ENCODE peak calls at places on chromosomes 13 and 19, in nine cellular contexts. One of them, this sample, is unnamed.

GRCh38 chr13:48954086-48954485 is 21.6 kb upstream of the FNDC3A start:
- DNase-seq in K562: no peak
- DNase-seq in HS-5: no peak
- DNase-seq in WTC11: no peak
- DNase-seq in CMK: no peak
- DNase-seq in HTR-8/SVneo: peak
- DNase-seq in stimulated activated naive CD8-positive, alpha-beta T cell treated with anti-CD3 and anti-CD28 coated beads, Interleukin-15, amount 100 ng/mL, for 72 hours: no peak
- DNase-seq in GM03348: no peak
- DNase-seq in T-helper 1 cell: no peak
- DNase-seq in this sample: no peak

GRCh38 chr13:113631341-113632095 is 26.5 kb downstream of the ATP4B start:
- DNase-seq in K562: no peak
- DNase-seq in HS-5: no peak
- DNase-seq in WTC11: no peak
- DNase-seq in CMK: no peak
- DNase-seq in HTR-8/SVneo: no peak
- DNase-seq in stimulated activated naive CD8-positive, alpha-beta T cell treated with anti-CD3 and anti-CD28 coated beads, Interleukin-15, amount 100 ng/mL, for 72 hours: no peak
- DNase-seq in GM03348: no peak
- DNase-seq in T-helper 1 cell: no peak
- DNase-seq in this sample: no peak

GRCh38 chr13:98411617-98412310 is 165.1 kb downstream of the STK24 start:
- DNase-seq in K562: no peak
- DNase-seq in HS-5: no peak
- DNase-seq in WTC11: no peak
- DNase-seq in CMK: no peak
- DNase-seq in HTR-8/SVneo: no peak
- DNase-seq in stimulated activated naive CD8-positive, alpha-beta T cell treated with anti-CD3 and anti-CD28 coated beads, Interleukin-15, amount 100 ng/mL, for 72 hours: no peak
- DNase-seq in GM03348: peak
- DNase-seq in T-helper 1 cell: no peak
- DNase-seq in this sample: no peak

GRCh38 chr19:15479391-15480345 is at the start of gene PGLYRP2:
- DNase-seq in K562: no peak
- DNase-seq in HS-5: no peak
- DNase-seq in WTC11: peak
- DNase-seq in CMK: no peak
- DNase-seq in HTR-8/SVneo: no peak
- DNase-seq in stimulated activated naive CD8-positive, alpha-beta T cell treated with anti-CD3 and anti-CD28 coated beads, Interleukin-15, amount 100 ng/mL, for 72 hours: no peak
- DNase-seq in GM03348: no peak
- DNase-seq in T-helper 1 cell: no peak
- DNase-seq in this sample: no peak

GRCh38 chr13:72839831-72840426 is 58.0 kb downstream of the PIBF1 start:
- DNase-seq in K562: peak
- DNase-seq in HS-5: no peak
- DNase-seq in WTC11: peak
- DNase-seq in CMK: peak
- DNase-seq in HTR-8/SVneo: peak
- DNase-seq in stimulated activated naive CD8-positive, alpha-beta T cell treated with anti-CD3 and anti-CD28 coated beads, Interleukin-15, amount 100 ng/mL, for 72 hours: peak
- DNase-seq in GM03348: peak
- DNase-seq in T-helper 1 cell: peak
- DNase-seq in this sample: no peak

GRCh38 chr13:71801781-71802180 is 65.2 kb downstream of the DACH1 start:
- DNase-seq in K562: no peak
- DNase-seq in HS-5: no peak
- DNase-seq in WTC11: no peak
- DNase-seq in CMK: no peak
- DNase-seq in HTR-8/SVneo: no peak
- DNase-seq in stimulated activated naive CD8-positive, alpha-beta T cell treated with anti-CD3 and anti-CD28 coated beads, Interleukin-15, amount 100 ng/mL, for 72 hours: no peak
- DNase-seq in GM03348: no peak
- DNase-seq in T-helper 1 cell: no peak
- DNase-seq in this sample: no peak

GRCh38 chr19:35669974-35670373 is 3.7 kb downstream of the UPK1A start:
- DNase-seq in K562: no peak
- DNase-seq in HS-5: no peak
- DNase-seq in WTC11: no peak
- DNase-seq in CMK: no peak
- DNase-seq in HTR-8/SVneo: no peak
- DNase-seq in stimulated activated naive CD8-positive, alpha-beta T cell treated with anti-CD3 and anti-CD28 coated beads, Interleukin-15, amount 100 ng/mL, for 72 hours: no peak
- DNase-seq in GM03348: no peak
- DNase-seq in T-helper 1 cell: no peak
- DNase-seq in this sample: no peak

GRCh38 chr19:11574689-11575088 is 2.8 kb downstream of the ACP5 start:
- DNase-seq in K562: no peak
- DNase-seq in HS-5: no peak
- DNase-seq in WTC11: no peak
- DNase-seq in CMK: no peak
- DNase-seq in HTR-8/SVneo: no peak
- DNase-seq in stimulated activated naive CD8-positive, alpha-beta T cell treated with anti-CD3 and anti-CD28 coated beads, Interleukin-15, amount 100 ng/mL, for 72 hours: peak
- DNase-seq in GM03348: no peak
- DNase-seq in T-helper 1 cell: no peak
- DNase-seq in this sample: no peak

GRCh38 chr19:35309481-35310279 is 17.7 kb downstream of the MAG start:
- DNase-seq in K562: peak
- DNase-seq in HS-5: no peak
- DNase-seq in WTC11: no peak
- DNase-seq in CMK: no peak
- DNase-seq in HTR-8/SVneo: no peak
- DNase-seq in stimulated activated naive CD8-positive, alpha-beta T cell treated with anti-CD3 and anti-CD28 coated beads, Interleukin-15, amount 100 ng/mL, for 72 hours: no peak
- DNase-seq in GM03348: no peak
- DNase-seq in T-helper 1 cell: no peak
- DNase-seq in this sample: no peak

GRCh38 chr19:45999653-46000121 is 4.4 kb downstream of the CCDC61 start:
- DNase-seq in K562: peak
- DNase-seq in HS-5: no peak
- DNase-seq in WTC11: peak
- DNase-seq in CMK: no peak
- DNase-seq in HTR-8/SVneo: no peak
- DNase-seq in stimulated activated naive CD8-positive, alpha-beta T cell treated with anti-CD3 and anti-CD28 coated beads, Interleukin-15, amount 100 ng/mL, for 72 hours: no peak
- DNase-seq in GM03348: peak
- DNase-seq in T-helper 1 cell: no peak
- DNase-seq in this sample: peak

GRCh38 chr19:50739841-50740426 is 16.8 kb downstream of the CLEC11A start:
- DNase-seq in K562: no peak
- DNase-seq in HS-5: no peak
- DNase-seq in WTC11: peak
- DNase-seq in CMK: no peak
- DNase-seq in HTR-8/SVneo: no peak
- DNase-seq in stimulated activated naive CD8-positive, alpha-beta T cell treated with anti-CD3 and anti-CD28 coated beads, Interleukin-15, amount 100 ng/mL, for 72 hours: no peak
- DNase-seq in GM03348: no peak
- DNase-seq in T-helper 1 cell: no peak
- DNase-seq in this sample: peak

GRCh38 chr13:103961784-103962183 is 895.6 kb upstream of the SLC10A2 start:
- DNase-seq in K562: no peak
- DNase-seq in HS-5: no peak
- DNase-seq in WTC11: no peak
- DNase-seq in CMK: no peak
- DNase-seq in HTR-8/SVneo: no peak
- DNase-seq in stimulated activated naive CD8-positive, alpha-beta T cell treated with anti-CD3 and anti-CD28 coated beads, Interleukin-15, amount 100 ng/mL, for 72 hours: no peak
- DNase-seq in GM03348: no peak
- DNase-seq in T-helper 1 cell: no peak
- DNase-seq in this sample: no peak

GRCh38 chr19:49347835-49348234 is 12.6 kb downstream of the CD37 start:
- DNase-seq in K562: peak
- DNase-seq in HS-5: no peak
- DNase-seq in WTC11: peak
- DNase-seq in CMK: no peak
- DNase-seq in HTR-8/SVneo: peak
- DNase-seq in stimulated activated naive CD8-positive, alpha-beta T cell treated with anti-CD3 and anti-CD28 coated beads, Interleukin-15, amount 100 ng/mL, for 72 hours: no peak
- DNase-seq in GM03348: peak
- DNase-seq in T-helper 1 cell: no peak
- DNase-seq in this sample: no peak

GRCh38 chr13:22112956-22113750 is 442.3 kb downstream of the FGF9 start:
- DNase-seq in K562: no peak
- DNase-seq in HS-5: no peak
- DNase-seq in WTC11: no peak
- DNase-seq in CMK: no peak
- DNase-seq in HTR-8/SVneo: no peak
- DNase-seq in stimulated activated naive CD8-positive, alpha-beta T cell treated with anti-CD3 and anti-CD28 coated beads, Interleukin-15, amount 100 ng/mL, for 72 hours: no peak
- DNase-seq in GM03348: no peak
- DNase-seq in T-helper 1 cell: no peak
- DNase-seq in this sample: no peak

GRCh38 chr19:33293255-33294057 is 8.9 kb downstream of the CEBPA start:
- DNase-seq in K562: no peak
- DNase-seq in HS-5: peak
- DNase-seq in WTC11: no peak
- DNase-seq in CMK: no peak
- DNase-seq in HTR-8/SVneo: peak
- DNase-seq in stimulated activated naive CD8-positive, alpha-beta T cell treated with anti-CD3 and anti-CD28 coated beads, Interleukin-15, amount 100 ng/mL, for 72 hours: no peak
- DNase-seq in GM03348: peak
- DNase-seq in T-helper 1 cell: no peak
- DNase-seq in this sample: no peak

GRCh38 chr13:50969691-50970090 is 60.1 kb downstream of the RNASEH2B start:
- DNase-seq in K562: no peak
- DNase-seq in HS-5: no peak
- DNase-seq in WTC11: peak
- DNase-seq in CMK: no peak
- DNase-seq in HTR-8/SVneo: no peak
- DNase-seq in stimulated activated naive CD8-positive, alpha-beta T cell treated with anti-CD3 and anti-CD28 coated beads, Interleukin-15, amount 100 ng/mL, for 72 hours: no peak
- DNase-seq in GM03348: no peak
- DNase-seq in T-helper 1 cell: no peak
- DNase-seq in this sample: peak

GRCh38 chr13:46124531-46124966 is 19.7 kb upstream of the CPB2 start:
- DNase-seq in K562: no peak
- DNase-seq in HS-5: no peak
- DNase-seq in WTC11: no peak
- DNase-seq in CMK: no peak
- DNase-seq in HTR-8/SVneo: no peak
- DNase-seq in stimulated activated naive CD8-positive, alpha-beta T cell treated with anti-CD3 and anti-CD28 coated beads, Interleukin-15, amount 100 ng/mL, for 72 hours: peak
- DNase-seq in GM03348: no peak
- DNase-seq in T-helper 1 cell: peak
- DNase-seq in this sample: no peak

GRCh38 chr13:113109151-113110047 is 3.8 kb downstream of the F7 start:
- DNase-seq in K562: no peak
- DNase-seq in HS-5: no peak
- DNase-seq in WTC11: peak
- DNase-seq in CMK: no peak
- DNase-seq in HTR-8/SVneo: no peak
- DNase-seq in stimulated activated naive CD8-positive, alpha-beta T cell treated with anti-CD3 and anti-CD28 coated beads, Interleukin-15, amount 100 ng/mL, for 72 hours: no peak
- DNase-seq in GM03348: no peak
- DNase-seq in T-helper 1 cell: no peak
- DNase-seq in this sample: peak

GRCh38 chr19:35704218-35704617 is at the start of gene ZBTB32:
- DNase-seq in K562: peak
- DNase-seq in HS-5: no peak
- DNase-seq in WTC11: peak
- DNase-seq in CMK: no peak
- DNase-seq in HTR-8/SVneo: no peak
- DNase-seq in stimulated activated naive CD8-positive, alpha-beta T cell treated with anti-CD3 and anti-CD28 coated beads, Interleukin-15, amount 100 ng/mL, for 72 hours: no peak
- DNase-seq in GM03348: peak
- DNase-seq in T-helper 1 cell: no peak
- DNase-seq in this sample: peak

GRCh38 chr19:6232567-6232966 is 47.2 kb downstream of the MLLT1 start:
- DNase-seq in K562: no peak
- DNase-seq in HS-5: peak
- DNase-seq in WTC11: no peak
- DNase-seq in CMK: no peak
- DNase-seq in HTR-8/SVneo: peak
- DNase-seq in stimulated activated naive CD8-positive, alpha-beta T cell treated with anti-CD3 and anti-CD28 coated beads, Interleukin-15, amount 100 ng/mL, for 72 hours: no peak
- DNase-seq in GM03348: peak
- DNase-seq in T-helper 1 cell: no peak
- DNase-seq in this sample: no peak

GRCh38 chr19:6556480-6556879 is 25.7 kb downstream of the TNFSF9 start:
- DNase-seq in K562: no peak
- DNase-seq in HS-5: no peak
- DNase-seq in WTC11: no peak
- DNase-seq in CMK: no peak
- DNase-seq in HTR-8/SVneo: no peak
- DNase-seq in stimulated activated naive CD8-positive, alpha-beta T cell treated with anti-CD3 and anti-CD28 coated beads, Interleukin-15, amount 100 ng/mL, for 72 hours: no peak
- DNase-seq in GM03348: no peak
- DNase-seq in T-helper 1 cell: no peak
- DNase-seq in this sample: no peak

GRCh38 chr13:22091222-22091970 is 420.5 kb downstream of the FGF9 start:
- DNase-seq in K562: no peak
- DNase-seq in HS-5: no peak
- DNase-seq in WTC11: no peak
- DNase-seq in CMK: no peak
- DNase-seq in HTR-8/SVneo: no peak
- DNase-seq in stimulated activated naive CD8-positive, alpha-beta T cell treated with anti-CD3 and anti-CD28 coated beads, Interleukin-15, amount 100 ng/mL, for 72 hours: no peak
- DNase-seq in GM03348: peak
- DNase-seq in T-helper 1 cell: no peak
- DNase-seq in this sample: no peak

GRCh38 chr19:752652-753517 is 2.0 kb downstream of the MISP start:
- DNase-seq in K562: peak
- DNase-seq in HS-5: no peak
- DNase-seq in WTC11: no peak
- DNase-seq in CMK: no peak
- DNase-seq in HTR-8/SVneo: peak
- DNase-seq in stimulated activated naive CD8-positive, alpha-beta T cell treated with anti-CD3 and anti-CD28 coated beads, Interleukin-15, amount 100 ng/mL, for 72 hours: no peak
- DNase-seq in GM03348: peak
- DNase-seq in T-helper 1 cell: no peak
- DNase-seq in this sample: no peak